ENCODE peak calls at places on chromosomes 6 and 20, in four cellular contexts. V is GM23338, W is aorta, H is thoracic aorta. N is an unnamed sample.

GRCh38 chr20:24492031-24492607 is 22.7 kb downstream of the SYNDIG1 start:
- DNase-seq in W (no peak), V (peak; percentile 74), H (no peak), N (no peak)

GRCh38 chr6:89895273-89895874 is 1.1 kb downstream of the GJA10 start:
- DNase-seq in H (no peak), W (no peak), V (peak; percentile 84), N (no peak)

GRCh38 chr6:106318061-106318460 is 7.5 kb downstream of the ATG5 start:
- DNase-seq in H (no peak), W (no peak), V (no peak), N (no peak)

GRCh38 chr6:156183678-156184077 is 593.5 kb upstream of the ARID1B start:
- DNase-seq in W (no peak), V (no peak), H (no peak), N (no peak)

GRCh38 chr6:113870917-113871316 is 13.8 kb downstream of the MARCKS start:
- DNase-seq in W (no peak), V (no peak), H (no peak), N (no peak)

GRCh38 chr20:44643596-44644383 is 7.7 kb downstream of the ADA start:
- DNase-seq in V (peak; percentile 54), W (peak; percentile 86), H (no peak), N (peak; percentile 72)

GRCh38 chr6:109174911-109175310 is 79.6 kb downstream of the CEP57L1 start:
- DNase-seq in V (no peak), W (no peak), H (no peak), N (no peak)

GRCh38 chr20:41394931-41395668 is 28.5 kb upstream of the EMILIN3 start:
- DNase-seq in W (no peak), H (no peak), V (no peak), N (no peak)

GRCh38 chr6:4350571-4351505 is 215.5 kb upstream of the ECI2 start:
- DNase-seq in V (no peak), H (no peak), W (no peak), N (no peak)

GRCh38 chr6:149372062-149372461 is 28.0 kb upstream of the SUMO4 start:
- DNase-seq in V (no peak), W (no peak), H (no peak), N (no peak)

GRCh38 chr6:163395122-163395521 is 19.4 kb upstream of the QKI start:
- DNase-seq in V (no peak), W (no peak), H (no peak), N (no peak)
- H3K4me1 ChIP-seq in V (peaks cover 17% of the 10 kb centered on the region), W (no peaks in the 10 kb centered on the region), H (peaks cover 4% of the 10 kb centered on the region), N (peaks cover 16% of the 10 kb centered on the region)

DNA sequence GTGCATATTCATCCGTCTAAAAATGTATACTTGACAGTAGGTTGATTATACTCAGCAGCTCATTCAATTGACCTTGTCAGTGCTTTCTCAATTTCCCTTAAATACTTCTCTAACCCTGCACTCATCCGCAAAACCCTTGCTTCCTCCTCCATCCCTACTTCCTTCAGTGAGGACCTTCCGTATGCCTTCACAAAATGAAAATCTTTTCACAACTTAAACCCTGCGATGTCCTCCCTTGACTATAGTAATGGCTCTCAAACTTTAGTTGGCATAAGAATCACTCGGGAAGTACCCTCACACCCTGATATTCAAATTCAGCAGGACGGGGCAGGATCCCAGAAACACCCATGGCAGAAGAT is 5.2 kb downstream of the MBOAT1 start:
- DNase-seq in H (no peak), V (no peak), W (no peak), N (no peak)
- H3K4me1 ChIP-seq in H (peaks cover 11% of the 10 kb centered on the region), V (peaks cover 36% of the 10 kb centered on the region), W (no peaks in the 10 kb centered on the region), N (peaks cover 68% of the 10 kb centered on the region)

GRCh38 chr6:139152892-139153271 is 18.0 kb downstream of the HECA start:
- DNase-seq in W (no peak), V (no peak), H (no peak), N (no peak)
- H3K4me1 ChIP-seq in W (peaks cover 27% of the 10 kb centered on the region), V (peaks cover 15% of the 10 kb centered on the region), H (peaks cover 38% of the 10 kb centered on the region), N (peaks cover 38% of the 10 kb centered on the region)

GRCh38 chr6:11538799-11539468 is 1.4 kb downstream of the TMEM170B start:
- DNase-seq in W (no peak), H (no peak), V (no peak), N (no peak)
- H3K4me1 ChIP-seq in W (no peaks in the 10 kb centered on the region), H (peaks cover 8% of the 10 kb centered on the region), V (peaks cover 20% of the 10 kb centered on the region), N (peaks cover 7% of the 10 kb centered on the region)